ENCODE peak calls at places on chromosomes 5 and 9, in ten cellular contexts. T is ovary, J is A549, Y is tibial nerve, Q is GM12878, S is suprapubic skin, L is HepG2, R is sigmoid colon, E is stomach, M is H1. A is an unnamed sample.
A peak's percentile ranks its signal among the peaks of the same experiment; 100 is the strongest.

GRCh38 chr5:43711496-43711895 is 108.5 kb downstream of the NNT start:
- DNase-seq in E (no peak), T (no peak), Y (no peak), S (no peak), M (no peak), R (no peak), L (peak; percentile 12), J (no peak), Q (no peak), A (no peak)

GRCh38 chr5:68405026-68405684 is 189.6 kb downstream of the PIK3R1 start:
- DNase-seq in Y (no peak), E (no peak), M (no peak), S (no peak), R (no peak), J (peak; percentile 16), T (no peak), Q (no peak), L (no peak), A (no peak)

GRCh38 chr9:120965344-120966004 is 38.9 kb upstream of the TRAF1 start:
- DNase-seq in R (no peak), E (no peak), J (no peak), Y (peak; percentile 54), M (no peak), L (no peak), Q (no peak), S (no peak), T (peak; percentile 56), A (no peak)

GRCh38 chr9:37174247-37174646 is 53.9 kb downstream of the ZCCHC7 start:
- DNase-seq in S (no peak), J (no peak), E (no peak), L (no peak), R (no peak), M (no peak), T (no peak), Q (no peak), Y (no peak), A (no peak)

GRCh38 chr5:15525679-15526275 is 25.8 kb downstream of the FBXL7 start:
- DNase-seq in Q (no peak), L (no peak), S (no peak), J (no peak), Y (no peak), M (no peak), E (no peak), R (no peak), T (no peak), A (no peak)

GRCh38 chr5:148306446-148306845 is 5.8 kb upstream of the SPINK7 start:
- DNase-seq in S (no peak), J (no peak), T (no peak), Y (no peak), M (no peak), Q (no peak), R (no peak), E (no peak), L (no peak), A (no peak)

GRCh38 chr5:27252911-27253310 is 214.5 kb upstream of the CDH9 start:
- DNase-seq in M (no peak), Y (no peak), R (no peak), S (no peak), L (no peak), J (no peak), E (no peak), Q (peak; percentile 1), T (no peak), A (no peak)

GRCh38 chr5:176929654-176930053 is 30.5 kb upstream of the HK3 start:
- DNase-seq in Q (no peak), M (no peak), L (peak; percentile 7), J (no peak), T (no peak), Y (no peak), R (no peak), S (no peak), E (no peak), A (no peak)

GRCh38 chr5:96796434-96796833 is 11.3 kb downstream of the ERAP1 start:
- DNase-seq in Y (no peak), M (no peak), S (no peak), T (no peak), Q (no peak), R (no peak), J (no peak), L (no peak), E (no peak), A (no peak)
- TF ChIP-seq EP300 in Y (no peak), M (no peak), S (no peak), T (no peak), Q (no peak), R (no peak), J (no peak), L (no peak), E (no peak), A (no peak)

GRCh38 chr5:139298242-139298641 is 4.7 kb downstream of the MATR3 start:
- DNase-seq in Y (no peak), E (no peak), Q (no peak), M (no peak), J (no peak), L (no peak), T (no peak), S (no peak), R (no peak), A (peak; percentile 20)

GRCh38 chr5:139304391-139305324 is 11.1 kb downstream of the MATR3 start:
- DNase-seq in S (no peak), R (no peak), E (no peak), M (no peak), L (no peak), Y (no peak), J (no peak), Q (no peak), T (no peak), A (no peak)

GRCh38 chr5:139299477-139299876 is 5.9 kb downstream of the MATR3 start:
- DNase-seq in E (no peak), Q (no peak), M (no peak), S (no peak), T (no peak), L (no peak), J (no peak), R (no peak), Y (no peak), A (no peak)

GRCh38 chr5:139306197-139306596 is 12.7 kb downstream of the MATR3 start:
- DNase-seq in L (no peak), J (no peak), Y (no peak), Q (no peak), E (no peak), R (no peak), S (no peak), T (no peak), M (no peak), A (no peak)

DNA sequence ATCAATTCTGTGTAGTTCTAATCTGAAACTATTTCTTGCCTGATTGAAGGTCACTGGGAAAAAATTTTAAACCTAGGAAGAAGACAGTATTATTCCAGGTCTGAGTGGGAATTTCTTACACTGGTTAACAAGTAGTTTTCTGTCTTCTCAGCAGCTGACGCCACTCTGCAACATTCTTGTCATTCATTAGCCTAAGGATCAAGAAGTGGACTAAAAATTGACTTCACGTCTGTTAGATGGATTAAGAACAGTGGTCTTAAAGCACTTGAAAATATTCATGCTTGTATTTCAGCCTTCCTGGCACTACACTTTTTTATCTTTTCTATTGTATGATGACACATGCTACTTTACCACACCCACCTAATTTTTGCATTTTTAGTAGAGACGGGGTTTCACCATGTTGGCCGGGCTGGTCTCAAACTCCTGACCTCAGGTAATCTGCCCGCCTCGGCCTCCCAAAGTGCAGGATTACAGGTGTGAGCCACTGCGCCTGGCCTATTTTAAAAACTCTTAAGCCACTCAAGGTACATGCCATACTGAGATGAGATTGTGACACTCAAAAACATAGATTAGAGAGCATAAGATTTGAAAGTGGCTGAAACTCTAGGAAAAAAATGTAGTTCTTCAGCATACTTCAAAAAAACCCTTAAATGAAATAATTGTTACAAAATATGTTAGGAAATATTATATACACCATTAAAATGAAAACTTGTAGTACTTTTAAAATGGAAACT is 8.4 kb downstream of the MATR3 start:
- DNase-seq in M (no peak), Q (no peak), T (no peak), R (no peak), E (no peak), J (no peak), L (no peak), S (no peak), Y (no peak), A (no peak)
- TF ChIP-seq EP300 in M (no peak), Q (no peak), T (no peak), R (no peak), E (no peak), J (no peak), L (no peak), S (no peak), Y (no peak), A (no peak)

GRCh38 chr9:16134351-16134750 is 581.5 kb downstream of the CCDC171 start:
- DNase-seq in J (no peak), Q (no peak), Y (no peak), S (no peak), M (no peak), R (no peak), L (no peak), T (no peak), E (no peak), A (no peak)

GRCh38 chr9:16133556-16134227 is 580.8 kb downstream of the CCDC171 start:
- DNase-seq in T (peak; percentile 57), M (peak; percentile 71), Y (no peak), E (no peak), Q (no peak), J (peak; percentile 49), S (no peak), R (no peak), L (peak; percentile 63), A (peak; percentile 37)

GRCh38 chr9:16132513-16132912 is 579.7 kb downstream of the CCDC171 start:
- DNase-seq in S (no peak), Y (no peak), E (no peak), R (no peak), M (no peak), T (no peak), J (no peak), Q (no peak), L (no peak), A (no peak)

GRCh38 chr9:16133032-16133431 is 580.2 kb downstream of the CCDC171 start:
- DNase-seq in T (no peak), J (no peak), R (no peak), E (no peak), M (no peak), Y (no peak), L (no peak), Q (no peak), S (no peak), A (no peak)

DNA sequence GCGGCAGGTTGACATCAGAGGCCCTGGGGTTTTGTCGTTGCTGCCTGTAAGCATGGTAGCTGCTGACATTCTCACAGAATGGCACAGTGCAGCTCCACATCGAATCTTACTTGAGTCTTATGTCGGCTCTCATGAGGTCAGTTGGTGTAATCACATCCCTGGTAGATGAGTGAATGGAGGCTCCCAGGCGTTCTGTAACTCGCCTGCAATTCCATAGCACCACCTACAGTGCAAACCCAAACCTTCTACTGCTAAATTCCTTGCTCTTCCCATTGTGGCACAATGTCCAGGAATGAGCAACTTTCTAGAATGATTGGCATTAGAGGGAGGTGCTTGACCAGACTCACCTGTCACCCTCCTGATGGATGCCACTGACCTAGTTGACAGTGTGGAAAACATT is 578.4 kb downstream of the CCDC171 start:
- DNase-seq in S (no peak), Q (no peak), T (no peak), E (no peak), R (no peak), M (no peak), J (no peak), Y (no peak), L (no peak), A (no peak)
- TF ChIP-seq EP300 in S (no peak), Q (no peak), T (no peak), E (no peak), R (no peak), M (no peak), J (no peak), Y (no peak), L (no peak), A (no peak)

GRCh38 chr9:76292246-76292645 is 102.0 kb downstream of the RFK start:
- DNase-seq in J (no peak), L (no peak), M (no peak), Y (no peak), Q (no peak), E (no peak), R (no peak), S (no peak), T (no peak), A (no peak)
- TF ChIP-seq EP300 in J (no peak), L (no peak), M (no peak), Y (no peak), Q (no peak), E (no peak), R (no peak), S (no peak), T (no peak), A (no peak)

A was measured in upper lobe of left lung.